ENCODE peak calls at places on chromosomes 1 and 21, in nine cellular contexts. I is A549; T is fibroblast of lung; L is right lobe of liver; O is CD4-positive, CD25-positive, alpha-beta regulatory T cell; E is tibial nerve; P is HepG2; X is esophagus squamous epithelium; U is MM.1S. D is an unnamed sample. For H3K4me1, the result is how much of the 10 kb centered on the place peaks cover.

GRCh38 chr1:62229932-62230331 is 35.3 kb downstream of the L1TD1 start:
- DNase-seq in U (no peak), P (no peak), L (no peak), O (no peak), T (no peak), X (no peak), I (no peak), E (no peak), D (no peak)

GRCh38 chr1:119007343-119007671 is 19.2 kb upstream of the TBX15 start:
- DNase-seq in E (no peak), L (no peak), X (no peak), P (no peak), O (no peak), U (no peak), T (no peak), I (no peak), D (no peak)

GRCh38 chr21:43864313-43864805 is 664 bp upstream of the AGPAT3 start:
- DNase-seq in I (peak), E (no peak), L (peak), X (no peak), O (peak), T (peak), P (no peak), U (peak), D (no peak)

GRCh38 chr1:160205974-160206369 is 788 bp downstream of the PEA15 start:
- DNase-seq in O (peak), L (no peak), X (no peak), U (peak), P (no peak), I (peak), T (peak), E (peak), D (peak)

GRCh38 chr1:98046031-98046641 is 125.3 kb upstream of the DPYD start:
- DNase-seq in L (peak), U (no peak), P (no peak), I (peak), O (no peak), T (peak), X (no peak), E (no peak), D (no peak)

GRCh38 chr1:192489748-192490147 is 85.8 kb upstream of the RGS1 start:
- DNase-seq in X (no peak), I (peak), U (peak), P (no peak), E (no peak), O (peak), L (no peak), T (peak), D (peak)

GRCh38 chr1:85427358-85427757 is 37.6 kb downstream of the DDAH1 start:
- DNase-seq in I (peak), X (no peak), P (no peak), T (no peak), E (no peak), L (no peak), U (no peak), O (no peak), D (no peak)

GRCh38 chr1:6612641-6613360 is 730 bp upstream of the PHF13 start:
- DNase-seq in T (peak), L (peak), X (no peak), P (peak), U (peak), I (peak), O (peak), E (no peak), D (no peak)

GRCh38 chr21:41477641-41478318 is 30.2 kb downstream of the TMPRSS2 start:
- DNase-seq in P (no peak), E (no peak), U (peak), X (no peak), L (peak), T (peak), O (no peak), I (no peak), D (no peak)

GRCh38 chr1:26353976-26354820 is at the start of gene CRYBG2:
- DNase-seq in P (no peak), O (no peak), T (no peak), U (no peak), I (no peak), L (no peak), E (no peak), X (no peak), D (no peak)

GRCh38 chr1:23777979-23778814 is at the start of gene PITHD1:
- DNase-seq in E (peak), O (peak), X (no peak), T (peak), I (peak), U (peak), P (peak), L (peak), D (no peak)

GRCh38 chr1:97137862-97138514 is 416.4 kb downstream of the PTBP2 start:
- DNase-seq in O (peak), L (no peak), U (peak), X (no peak), P (peak), I (peak), T (peak), E (no peak), D (no peak)

GRCh38 chr1:175178056-175178455 is 14.5 kb downstream of the KIAA0040 start:
- DNase-seq in O (no peak), I (no peak), T (no peak), X (no peak), P (no peak), U (no peak), L (no peak), E (no peak), D (no peak)

GRCh38 chr1:201916649-201917249 is 28.1 kb downstream of the SHISA4 start:
- DNase-seq in I (peak), P (peak), E (peak), X (no peak), L (peak), O (no peak), T (peak), U (peak), D (peak)

GRCh38 chr1:10911274-10912166 is 100.9 kb upstream of the TARDBP start:
- DNase-seq in O (no peak), I (no peak), T (no peak), E (no peak), L (no peak), P (no peak), U (no peak), X (no peak), D (no peak)

GRCh38 chr1:179808503-179808902 is 65.4 kb downstream of the FAM163A start:
- DNase-seq in E (no peak), U (no peak), T (peak), O (no peak), P (no peak), X (no peak), L (no peak), I (no peak), D (no peak)

GRCh38 chr21:15669247-15669646 is 60.5 kb upstream of the USP25 start:
- DNase-seq in P (no peak), I (no peak), U (no peak), L (no peak), T (peak), X (no peak), O (no peak), E (no peak), D (no peak)

GRCh38 chr1:9196129-9197040 is 38.2 kb upstream of the H6PD start:
- DNase-seq in P (peak), U (peak), I (peak), T (peak), E (peak), L (peak), X (no peak), O (peak), D (peak)

GRCh38 chr1:244053831-244054230 is 2.7 kb downstream of the ZBTB18 start:
- DNase-seq in O (no peak), L (no peak), T (no peak), E (no peak), X (no peak), P (no peak), I (no peak), U (no peak), D (no peak)

GRCh38 chr1:86747304-86747703 is 42.9 kb downstream of the SH3GLB1 start:
- DNase-seq in L (no peak), U (no peak), P (no peak), E (no peak), X (no peak), O (no peak), I (no peak), T (no peak), D (no peak)

GRCh38 chr1:236540813-236541465 is 17.2 kb downstream of the LGALS8 start:
- DNase-seq in T (no peak), P (no peak), O (no peak), U (no peak), E (no peak), X (no peak), L (no peak), I (no peak), D (no peak)

GRCh38 chr1:26799479-26800133 is 11.9 kb downstream of the PIGV start:
- DNase-seq in U (no peak), O (no peak), X (no peak), I (no peak), T (peak), E (no peak), L (peak), P (no peak), D (no peak)

GRCh38 chr1:214603819-214604252 is 841 bp downstream of the CENPF start:
- DNase-seq in P (no peak), X (no peak), T (no peak), O (no peak), U (peak), L (no peak), I (no peak), E (no peak), D (no peak)

GRCh38 chr1:162128693-162129356 is 59.3 kb downstream of the NOS1AP start:
- DNase-seq in I (no peak), X (no peak), L (no peak), T (no peak), U (no peak), O (no peak), P (no peak), E (no peak), D (no peak)

GRCh38 chr1:221440658-221441057 is 301.2 kb downstream of the DUSP10 start:
- DNase-seq in X (no peak), P (no peak), E (no peak), L (no peak), T (peak), I (no peak), O (no peak), U (no peak), D (no peak)

GRCh38 chr1:225987491-225988316 is 11.4 kb downstream of the SDE2 start:
- DNase-seq in X (no peak), I (peak), T (peak), P (peak), O (peak), U (peak), E (no peak), L (no peak), D (no peak)

GRCh38 chr1:106937104-106937503 is 119.4 kb upstream of the PRMT6 start:
- DNase-seq in U (no peak), T (peak), L (no peak), X (no peak), I (no peak), E (no peak), P (no peak), O (no peak), D (no peak)

GRCh38 chr1:19385869-19386591 is 73.9 kb downstream of the SLC66A1 start:
- DNase-seq in P (peak), E (peak), U (no peak), I (no peak), T (peak), X (no peak), L (peak), O (no peak), D (peak)

GRCh38 chr1:64038119-64038518 is 165.3 kb upstream of the UBE2U start:
- DNase-seq in P (no peak), L (no peak), E (no peak), T (no peak), O (no peak), X (no peak), I (no peak), U (no peak), D (no peak)

GRCh38 chr1:82775402-82776000 is 974.8 kb downstream of the ADGRL2 start:
- DNase-seq in T (peak), L (no peak), E (no peak), O (no peak), U (no peak), X (no peak), I (peak), P (peak), D (no peak)

GRCh38 chr1:201216395-201217085 is 25.9 kb downstream of the IGFN1 start:
- DNase-seq in X (no peak), P (no peak), U (no peak), I (no peak), O (no peak), E (no peak), L (no peak), T (no peak), D (peak)

GRCh38 chr1:205429742-205430464 is 8.0 kb upstream of the LEMD1 start:
- DNase-seq in O (no peak), T (no peak), P (no peak), L (no peak), E (no peak), X (no peak), I (no peak), U (no peak), D (peak)
- H3K4me3 ChIP-seq in O (peak), T (no peak), P (no peak), L (no peak), E (peak), X (peak), I (peak), U (peak), D (peak)

GRCh38 chr1:207990455-207990854 is 79.5 kb upstream of the CD34 start:
- DNase-seq in E (no peak), I (no peak), P (no peak), O (no peak), T (no peak), X (no peak), U (no peak), L (no peak), D (no peak)
- H3K4me1 ChIP-seq in E (under half), I (under half), P (under half), O (under half), T (under half), X (under half), U (under half), L (under half), D (under half)

GRCh38 chr1:115643219-115643618 is 1.4 kb downstream of the VANGL1 start:
- DNase-seq in P (no peak), E (no peak), T (no peak), L (no peak), O (no peak), I (no peak), U (no peak), X (no peak), D (no peak)
- H3K4me3 ChIP-seq in P (peak), E (peak), T (peak), L (peak), O (peak), I (peak), U (peak), X (peak), D (peak)

DNA sequence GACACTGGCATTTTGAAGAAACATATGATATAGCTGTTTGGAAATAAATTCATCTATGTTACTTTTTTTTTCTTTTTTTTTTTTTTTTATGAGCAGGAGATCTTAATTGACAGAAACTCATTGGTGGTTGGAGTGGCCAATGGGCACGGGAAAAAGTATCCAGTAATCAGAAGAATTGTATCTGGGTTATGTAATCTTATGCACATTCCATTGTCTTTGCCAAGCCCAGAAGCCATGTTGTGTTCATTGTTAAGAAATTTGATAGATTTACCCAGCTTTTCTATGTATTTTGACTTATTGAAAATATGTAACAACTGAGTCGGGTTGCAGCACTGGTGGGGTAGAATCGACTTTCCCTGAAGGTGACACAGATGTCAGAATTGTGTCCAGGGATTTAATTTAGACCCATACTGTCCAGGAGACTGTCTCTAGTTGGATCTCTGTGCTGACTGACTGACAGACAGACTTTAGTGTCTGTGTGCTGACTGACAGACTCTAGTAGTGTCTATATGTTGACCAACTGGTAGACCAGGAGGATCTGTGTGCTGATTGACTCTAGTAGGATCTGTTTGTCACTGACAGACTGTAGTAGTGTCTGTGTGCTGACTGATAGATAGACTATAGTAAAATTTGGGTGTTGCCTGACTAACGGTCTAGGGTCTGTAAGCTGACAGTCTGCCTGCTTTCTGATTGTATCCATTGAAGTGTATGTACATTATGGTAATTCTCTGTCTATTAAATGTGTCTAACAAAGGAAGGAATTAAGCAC is 12.3 kb upstream of the C4BPB start:
- DNase-seq in P (no peak), E (no peak), O (no peak), T (no peak), X (no peak), U (no peak), L (no peak), I (no peak), D (no peak)
- H3K4me1 ChIP-seq in P (under half), E (under half), O (under half), T (under half), X (under half), U (under half), L (under half), I (under half), D (under half)

GRCh38 chr1:234612352-234613127 is 2.6 kb upstream of the IRF2BP2 start:
- DNase-seq in E (peak), L (peak), U (peak), X (peak), T (peak), P (peak), O (peak), I (peak), D (peak)
- H3K4me3 ChIP-seq in E (peak), L (peak), U (peak), X (peak), T (no peak), P (peak), O (peak), I (peak), D (peak)

GRCh38 chr1:100646000-100646399 is 73.5 kb upstream of the VCAM1 start:
- DNase-seq in X (no peak), T (no peak), L (no peak), U (no peak), P (no peak), E (no peak), I (no peak), O (no peak), D (no peak)
- H3K4me1 ChIP-seq in X (under half), T (under half), L (under half), U (under half), P (under half), E (under half), I (under half), O (under half), D (under half)

DNA sequence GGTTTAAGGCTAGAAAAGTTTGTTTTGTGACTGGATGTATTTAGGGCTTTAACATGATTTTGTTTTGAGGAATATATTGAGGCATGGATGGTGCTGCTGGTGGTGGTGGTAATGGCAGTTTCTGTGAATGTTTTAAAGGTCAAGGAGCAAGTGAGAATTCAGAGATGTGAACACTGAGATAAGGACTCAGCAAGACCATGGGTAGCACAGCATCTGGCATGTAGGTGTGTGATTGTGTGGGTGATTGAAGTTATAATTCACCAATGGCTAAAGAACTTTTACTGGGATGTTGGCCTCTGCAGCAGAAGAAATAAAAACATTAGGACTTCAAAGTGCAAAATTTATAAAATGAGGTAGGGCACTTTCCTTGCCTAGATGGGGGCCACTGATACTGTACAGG is 65.9 kb downstream of the MACF1 start:
- DNase-seq in I (no peak), U (no peak), T (no peak), O (no peak), P (no peak), X (no peak), E (no peak), L (no peak), D (no peak)
- H3K4me3 ChIP-seq in I (no peak), U (peak), T (no peak), O (peak), P (no peak), X (peak), E (no peak), L (no peak), D (peak)

D was measured in ascending aorta.